ENCODE peak calls at places on chromosomes 1 and 21, in ten cellular contexts. V is ascending aorta; X is SK-N-SH; S is transverse colon; C is neural progenitor cell; H is CD8-positive, alpha-beta memory T cell; D is SK-N-MC; Q is GM23248; B is esophagus squamous epithelium; Z is T-helper 17 cell. U is an unnamed sample. For H3K9me3, the result is how much of the 10 kb centered on the place peaks cover.

GRCh38 chr1:72282690-72283203 is 408 bp upstream of the NEGR1 start:
- DNase-seq in B (no peak), C (peak), H (peak), X (peak), Q (peak), V (peak), S (peak), D (no peak), Z (peak), U (peak)

GRCh38 chr1:54325705-54326461 is 80.3 kb downstream of the SSBP3 start:
- DNase-seq in C (no peak), H (no peak), Q (no peak), S (no peak), Z (no peak), V (no peak), B (no peak), D (no peak), X (peak), U (no peak)

GRCh38 chr1:235835226-235835625 is 31.5 kb downstream of the LYST start:
- DNase-seq in Z (no peak), D (no peak), Q (peak), B (no peak), V (no peak), C (no peak), X (no peak), H (no peak), S (peak), U (no peak)

GRCh38 chr21:23890652-23891051 is 1716.6 kb downstream of the MRPL39 start:
- DNase-seq in Z (no peak), B (no peak), X (no peak), C (no peak), V (no peak), S (no peak), D (no peak), H (no peak), Q (no peak), U (no peak)

GRCh38 chr1:179883739-179884138 is 1.7 kb downstream of the TOR1AIP1 start:
- DNase-seq in V (no peak), Q (peak), Z (peak), S (no peak), D (no peak), C (peak), X (no peak), H (peak), B (no peak), U (peak)

GRCh38 chr21:32611471-32611997 is 643 bp downstream of the CFAP298 start:
- DNase-seq in B (no peak), Q (peak), Z (peak), H (peak), S (peak), X (peak), D (no peak), V (no peak), C (peak), U (peak)

GRCh38 chr1:151199860-151200581 is 1.7 kb downstream of the PIP5K1A start:
- DNase-seq in X (no peak), B (no peak), H (no peak), V (no peak), D (no peak), S (no peak), C (no peak), Z (no peak), Q (peak), U (no peak)

GRCh38 chr1:151976868-151977267 is 16.8 kb downstream of the S100A10 start:
- DNase-seq in S (peak), C (no peak), D (no peak), X (no peak), H (no peak), Q (peak), Z (no peak), V (no peak), B (no peak), U (no peak)

GRCh38 chr1:219265026-219265515 is 91.4 kb downstream of the LYPLAL1 start:
- DNase-seq in D (no peak), V (no peak), B (no peak), S (no peak), Z (no peak), C (no peak), H (no peak), Q (peak), X (no peak), U (no peak)

GRCh38 chr1:228004331-228004871 is 2.4 kb upstream of the WNT3A start:
- DNase-seq in H (no peak), Q (peak), S (no peak), D (no peak), Z (no peak), C (peak), V (no peak), X (peak), B (no peak), U (no peak)

GRCh38 chr1:181179980-181180964 is 91.8 kb downstream of the IER5 start:
- DNase-seq in C (peak), H (no peak), S (no peak), B (no peak), Q (peak), Z (no peak), V (no peak), X (no peak), D (no peak), U (peak)

GRCh38 chr21:39788383-39788782 is 43.4 kb downstream of the IGSF5 start:
- DNase-seq in Z (no peak), X (peak), H (no peak), Q (peak), D (no peak), S (peak), V (no peak), B (no peak), C (peak), U (no peak)

GRCh38 chr1:204150702-204151561 is 912 bp downstream of the ETNK2 start:
- DNase-seq in X (no peak), S (no peak), D (no peak), B (no peak), V (no peak), H (no peak), Z (no peak), Q (peak), C (peak), U (no peak)

GRCh38 chr1:230299148-230300006 is 126.8 kb downstream of the PGBD5 start:
- DNase-seq in Q (peak), S (peak), C (no peak), X (no peak), Z (no peak), B (no peak), V (no peak), H (no peak), D (no peak), U (no peak)

GRCh38 chr1:117753652-117754051 is 147.8 kb downstream of the TENT5C start:
- DNase-seq in B (no peak), D (no peak), Q (peak), C (no peak), S (no peak), V (no peak), Z (no peak), X (no peak), H (no peak), U (no peak)

GRCh38 chr1:62515055-62515454 is 78.2 kb downstream of the USP1 start:
- DNase-seq in Q (peak), Z (no peak), X (no peak), H (no peak), S (no peak), B (no peak), C (no peak), D (no peak), V (no peak), U (no peak)

GRCh38 chr1:230600111-230601000 is 41.9 kb upstream of the COG2 start:
- DNase-seq in S (no peak), Z (no peak), B (no peak), D (no peak), V (no peak), Q (no peak), X (no peak), H (no peak), C (no peak), U (no peak)

GRCh38 chr1:51518730-51519047 is 377 bp downstream of the EPS15 start:
- DNase-seq in D (no peak), B (no peak), S (peak), Z (peak), Q (peak), C (no peak), V (no peak), X (peak), H (no peak), U (no peak)

GRCh38 chr1:176136891-176137290 is 70.2 kb downstream of the COP1 start:
- DNase-seq in B (no peak), C (no peak), H (no peak), Q (no peak), Z (no peak), D (no peak), V (no peak), S (no peak), X (no peak), U (no peak)

GRCh38 chr1:17826165-17826488 is 71.0 kb downstream of the ACTL8 start:
- DNase-seq in B (no peak), Q (peak), D (no peak), H (no peak), S (peak), V (no peak), X (peak), Z (no peak), C (peak), U (peak)

GRCh38 chr1:22428672-22429071 is 23.0 kb upstream of the ZBTB40 start:
- DNase-seq in X (peak), Z (no peak), H (peak), D (no peak), Q (peak), V (no peak), C (peak), B (no peak), S (peak), U (peak)

GRCh38 chr1:218347713-218348627 is 2.8 kb downstream of the TGFB2 start:
- DNase-seq in B (no peak), S (no peak), X (no peak), Z (no peak), D (no peak), Q (peak), H (no peak), C (no peak), V (no peak), U (peak)

GRCh38 chr1:228364706-228365213 is 41.9 kb downstream of the TRIM11 start:
- DNase-seq in H (no peak), B (no peak), S (no peak), X (no peak), Z (no peak), V (no peak), Q (no peak), D (no peak), C (no peak), U (no peak)

GRCh38 chr21:31667141-31667540 is 7.6 kb downstream of the SOD1 start:
- DNase-seq in B (no peak), Z (no peak), D (no peak), C (no peak), X (no peak), V (no peak), H (no peak), Q (no peak), S (no peak), U (no peak)

GRCh38 chr1:60573726-60574409 is 500.3 kb upstream of the C1orf87 start:
- DNase-seq in Q (peak), C (no peak), D (no peak), Z (no peak), X (no peak), H (no peak), V (no peak), B (no peak), S (no peak), U (no peak)

GRCh38 chr1:156421062-156421938 is 52.3 kb downstream of the RHBG start:
- DNase-seq in H (peak), Q (peak), V (peak), Z (peak), C (peak), S (peak), D (no peak), X (peak), B (no peak), U (peak)

GRCh38 chr1:153963850-153964331 is 554 bp upstream of the SLC39A1 start:
- DNase-seq in Z (no peak), Q (peak), D (no peak), X (no peak), B (no peak), C (peak), H (no peak), S (peak), V (no peak), U (peak)

GRCh38 chr1:88080875-88081274 is 603.2 kb upstream of the PKN2 start:
- DNase-seq in H (no peak), C (no peak), Q (no peak), Z (no peak), S (no peak), X (no peak), D (no peak), B (no peak), V (no peak), U (no peak)

GRCh38 chr1:50976890-50977574 is 7.0 kb downstream of the CDKN2C start:
- DNase-seq in D (no peak), H (peak), S (no peak), B (no peak), C (peak), V (no peak), Z (peak), X (peak), Q (peak), U (peak)

GRCh38 chr1:159239551-159240220 is 35.0 kb downstream of the ACKR1 start:
- DNase-seq in H (no peak), S (no peak), X (no peak), Z (no peak), Q (no peak), D (no peak), B (no peak), C (no peak), V (no peak), U (no peak)

GRCh38 chr1:179087665-179088064 is 5.8 kb downstream of the TOR3A start:
- DNase-seq in D (no peak), H (no peak), B (no peak), X (no peak), S (peak), Q (peak), V (no peak), C (peak), Z (no peak), U (no peak)

GRCh38 chr1:93440272-93440671 is 7.6 kb upstream of the FNBP1L start:
- DNase-seq in Z (no peak), B (no peak), X (no peak), S (no peak), H (no peak), V (no peak), D (no peak), Q (no peak), C (no peak), U (no peak)

GRCh38 chr1:225442156-225442555 is 14.3 kb upstream of the LBR start:
- DNase-seq in S (no peak), C (no peak), V (no peak), Q (no peak), B (no peak), D (no peak), H (no peak), Z (no peak), X (no peak), U (no peak)
- H3K9me3 ChIP-seq in S (under half), C (under half), V (under half), Q (under half), B (under half), D (under half), H (under half), Z (under half), X (under half), U (under half)

GRCh38 chr1:3928622-3929021 is 28.6 kb upstream of the C1orf174 start:
- DNase-seq in B (no peak), V (no peak), X (no peak), Q (no peak), C (no peak), S (no peak), D (no peak), H (no peak), Z (no peak), U (no peak)
- H3K9me3 ChIP-seq in B (under half), V (under half), X (under half), Q (under half), C (under half), S (under half), D (under half), H (under half), Z (under half), U (under half)

DNA sequence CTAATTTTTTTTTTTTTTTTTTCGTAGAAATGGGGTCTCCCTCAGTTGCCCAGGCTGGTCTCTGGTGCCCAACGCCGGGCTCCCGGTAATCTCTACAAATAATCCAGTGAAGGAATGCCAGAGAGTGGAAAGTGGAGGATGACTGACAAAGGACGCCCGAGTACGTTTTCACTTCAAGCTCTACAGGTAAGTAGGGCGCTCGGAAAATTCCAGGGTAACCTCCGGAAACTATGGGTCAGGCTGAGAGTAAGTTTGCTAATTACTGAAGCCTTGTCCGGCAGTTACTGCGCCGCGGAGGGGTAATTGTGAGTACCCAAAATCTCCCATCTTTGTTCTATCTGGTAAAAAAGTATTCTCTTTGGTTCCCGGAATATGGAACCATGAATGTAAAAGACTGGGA is 1.8 kb upstream of the ZNF669 start:
- DNase-seq in H (no peak), B (no peak), X (no peak), V (no peak), Z (no peak), S (no peak), Q (no peak), D (no peak), C (no peak), U (no peak)
- H3K9me3 ChIP-seq in H (under half), B (under half), X (under half), V (under half), Z (under half), S (under half), Q (under half), D (under half), C (under half), U (under half)

DNA sequence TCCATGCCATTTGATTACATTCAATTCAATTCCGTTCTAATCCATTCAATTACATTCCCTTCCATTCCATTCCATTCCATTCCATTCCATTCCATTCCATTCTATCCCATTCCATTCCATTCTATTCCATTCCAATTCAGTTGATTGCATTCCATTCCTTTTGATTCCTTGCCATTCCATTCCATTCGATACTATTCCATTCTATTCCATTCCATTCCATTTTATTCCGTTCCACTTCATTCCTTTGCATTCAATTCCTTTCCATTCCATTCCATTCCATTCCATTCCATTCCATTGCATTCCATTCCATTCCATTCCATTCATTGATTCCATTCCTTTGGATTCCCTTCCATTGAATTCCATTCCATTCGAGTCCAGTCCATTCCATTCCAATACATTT is 2574.0 kb upstream of the TPTE start:
- DNase-seq in B (no peak), H (no peak), Z (no peak), S (no peak), V (no peak), X (no peak), Q (no peak), C (no peak), D (no peak), U (no peak)
- H3K9me3 ChIP-seq in B (under half), H (half or more), Z (half or more), S (half or more), V (half or more), X (under half), Q (under half), C (half or more), D (under half), U (half or more)

GRCh38 chr21:42162831-42163510 is 56.0 kb upstream of the ABCG1 start:
- DNase-seq in X (no peak), B (no peak), C (no peak), V (no peak), D (no peak), Q (peak), S (no peak), Z (no peak), H (no peak), U (no peak)

GRCh38 chr21:42161957-42162681 is 56.8 kb upstream of the ABCG1 start:
- DNase-seq in X (peak), Z (no peak), D (no peak), Q (no peak), S (no peak), B (no peak), V (no peak), C (peak), H (no peak), U (no peak)

GRCh38 chr21:42160950-42161225 is 58.1 kb upstream of the ABCG1 start:
- DNase-seq in S (no peak), C (no peak), Q (no peak), H (no peak), B (no peak), Z (no peak), X (no peak), V (no peak), D (no peak), U (no peak)

GRCh38 chr21:42160111-42160949 is 58.6 kb upstream of the ABCG1 start:
- DNase-seq in C (no peak), D (no peak), S (no peak), B (no peak), Z (no peak), Q (no peak), X (no peak), V (no peak), H (no peak), U (no peak)

DNA sequence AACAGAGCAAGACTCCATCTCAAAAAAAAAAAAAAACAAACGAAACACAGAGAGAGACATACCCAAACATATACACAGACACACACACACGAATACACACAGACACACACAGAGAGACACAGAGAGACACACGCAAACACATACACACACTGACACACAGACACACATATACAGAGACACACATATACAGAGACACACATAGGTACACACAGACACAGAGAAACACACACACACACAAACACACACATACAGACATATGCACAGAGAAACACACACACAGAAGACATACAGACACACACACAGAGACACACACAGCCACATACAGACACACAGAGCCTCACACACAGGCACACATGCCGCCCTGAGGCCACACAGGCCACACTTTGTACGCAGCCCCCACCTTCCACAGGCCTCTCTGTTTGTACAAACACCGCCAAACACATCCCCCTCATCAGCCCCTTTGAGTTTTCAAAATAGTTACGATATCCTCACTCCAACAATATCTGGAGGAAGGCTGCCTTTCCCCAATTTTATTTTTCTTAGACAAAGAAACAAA is 57.5 kb upstream of the ABCG1 start:
- DNase-seq in H (no peak), Z (no peak), V (no peak), S (no peak), Q (no peak), C (no peak), B (no peak), D (no peak), X (no peak), U (no peak)
- H3K9me3 ChIP-seq in H (under half), Z (under half), V (under half), S (under half), Q (under half), C (under half), B (under half), D (under half), X (under half), U (under half)

GRCh38 chr1:81186271-81186670 is 614.5 kb upstream of the ADGRL2 start:
- DNase-seq in Q (peak), D (no peak), V (no peak), X (no peak), S (no peak), H (no peak), Z (no peak), C (peak), B (no peak), U (no peak)

GRCh38 chr1:81187636-81188035 is 613.1 kb upstream of the ADGRL2 start:
- DNase-seq in C (no peak), S (no peak), H (no peak), V (no peak), D (no peak), Z (no peak), X (no peak), B (no peak), Q (no peak), U (no peak)

GRCh38 chr1:81179239-81179638 is 621.5 kb upstream of the ADGRL2 start:
- DNase-seq in B (no peak), C (no peak), S (no peak), V (no peak), D (no peak), Z (no peak), H (no peak), Q (peak), X (no peak), U (no peak)

GRCh38 chr1:81183157-81183952 is 617.4 kb upstream of the ADGRL2 start:
- DNase-seq in Q (no peak), D (no peak), B (no peak), Z (no peak), X (no peak), V (no peak), C (no peak), S (no peak), H (no peak), U (no peak)
- H3K9me3 ChIP-seq in Q (under half), D (under half), B (under half), Z (under half), X (under half), V (under half), C (under half), S (under half), H (under half), U (under half)

DNA sequence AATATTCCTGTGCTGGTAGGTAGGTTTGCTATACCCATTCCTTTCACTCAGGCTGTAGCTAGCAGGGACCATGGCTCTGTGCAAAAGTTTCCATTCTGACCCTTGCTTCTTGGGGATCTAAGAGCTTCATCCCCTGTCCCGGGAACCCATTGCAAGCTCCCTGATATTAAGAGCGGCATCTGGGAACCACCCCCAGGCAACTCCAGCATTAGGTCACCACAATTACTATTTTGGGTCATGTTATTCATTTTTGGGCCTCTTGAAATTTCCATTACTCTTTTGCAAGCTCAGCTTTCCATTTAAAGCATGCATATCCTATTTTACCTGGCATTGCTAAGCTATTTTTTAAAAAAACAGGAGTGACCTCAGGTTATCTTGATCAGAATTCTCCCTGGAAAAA is 22.1 kb upstream of the ACTRT2 start:
- DNase-seq in Z (no peak), D (no peak), S (no peak), C (no peak), Q (no peak), X (no peak), H (no peak), V (no peak), B (no peak), U (peak)
- H3K9me3 ChIP-seq in Z (under half), D (under half), S (under half), C (under half), Q (under half), X (under half), H (under half), V (under half), B (under half), U (under half)

GRCh38 chr1:2848006-2848670 is 46.6 kb upstream of the TTC34 start:
- DNase-seq in D (no peak), H (no peak), V (no peak), B (no peak), S (no peak), Q (no peak), Z (no peak), C (no peak), X (no peak), U (no peak)
- H3K9me3 ChIP-seq in D (under half), H (under half), V (under half), B (under half), S (under half), Q (under half), Z (under half), C (under half), X (under half), U (under half)